ENCODE peak calls at places on chromosomes 4 and X, in four cellular contexts. Q, H, K and A are unnamed samples. For H3K79me2 and H3K27me3, the result is how much of the 10 kb centered on the place peaks cover.

GRCh38 chrX:131058136-131058868 is at the start of gene ARHGAP36:
- DNase-seq in H (no peak), K (no peak), Q (no peak), A (peak)

GRCh38 chr4:131370846-131371245 is 1778.2 kb upstream of the PCDH10 start:
- DNase-seq in H (no peak), K (no peak), Q (no peak), A (no peak)

GRCh38 chr4:29309050-29309449 is 1411.1 kb upstream of the PCDH7 start:
- DNase-seq in H (no peak), Q (no peak), K (no peak), A (no peak)

GRCh38 chr4:142598132-142598531 is 248.0 kb downstream of the INPP4B start:
- DNase-seq in K (no peak), Q (no peak), H (no peak), A (no peak)

GRCh38 chr4:1802151-1802715 is 9.1 kb downstream of the FGFR3 start:
- DNase-seq in Q (no peak), K (no peak), H (no peak), A (no peak)

GRCh38 chrX:67295924-67296323 is 247.9 kb upstream of the AR start:
- DNase-seq in K (no peak), Q (no peak), H (no peak), A (no peak)

GRCh38 chrX:56385336-56385735 is 153.2 kb downstream of the KLF8 start:
- DNase-seq in H (no peak), Q (no peak), K (no peak), A (no peak)

GRCh38 chr4:113512880-113513279 is 248.7 kb downstream of the CAMK2D start:
- DNase-seq in K (no peak), Q (no peak), H (no peak), A (no peak)

GRCh38 chr4:102253860-102254259 is 91.4 kb downstream of the SLC39A8 start:
- DNase-seq in H (no peak), Q (no peak), K (no peak), A (no peak)

GRCh38 chrX:153981771-153982533 is 9.4 kb downstream of the TMEM187 start:
- DNase-seq in K (peak), H (no peak), Q (no peak), A (no peak)

GRCh38 chrX:17685026-17685425 is 52.3 kb upstream of the SCML1 start:
- DNase-seq in Q (no peak), H (no peak), K (no peak), A (no peak)

GRCh38 chr4:71709961-71710360 is 73.9 kb downstream of the GC start:
- DNase-seq in H (no peak), Q (no peak), K (no peak), A (peak)

GRCh38 chr4:155787113-155787710 is 28.4 kb downstream of the GUCY1B1 start:
- DNase-seq in Q (peak), K (peak), H (peak), A (peak)

GRCh38 chr4:3257125-3257690 is 8.2 kb downstream of the MSANTD1 start:
- DNase-seq in H (no peak), K (no peak), Q (no peak), A (no peak)

DNA sequence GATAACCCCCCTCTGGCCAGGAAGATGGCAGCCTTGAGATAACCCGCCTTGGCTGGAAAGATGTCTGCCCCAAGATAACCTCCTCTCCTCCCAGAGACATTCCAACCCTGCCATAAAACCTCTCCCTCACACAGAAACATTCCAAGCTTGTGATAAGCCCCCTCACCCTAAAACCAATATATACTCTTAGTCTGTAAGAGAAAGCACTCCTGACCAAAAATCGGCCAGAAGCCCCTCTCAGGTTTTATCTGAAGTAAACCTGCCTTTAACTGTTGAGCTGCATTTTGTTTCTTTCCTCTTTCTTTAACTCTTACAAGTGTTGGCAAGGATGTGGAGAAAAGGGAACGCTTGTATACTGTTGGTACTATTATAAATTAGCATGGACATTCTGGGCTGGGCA is 8.5 kb downstream of the ERCC6L start:
- DNase-seq in H (no peak), K (no peak), Q (no peak), A (no peak)
- H3K79me2 ChIP-seq in H (half or more), K (under half), Q (under half), A (under half)

GRCh38 chr4:77175201-77175610 is 18.2 kb downstream of the CCNG2 start:
- DNase-seq in K (no peak), H (no peak), Q (no peak), A (peak)

GRCh38 chr4:77169496-77169895 is 12.5 kb downstream of the CCNG2 start:
- DNase-seq in Q (no peak), K (no peak), H (no peak), A (peak)

GRCh38 chr4:77174426-77174825 is 17.4 kb downstream of the CCNG2 start:
- DNase-seq in K (no peak), Q (no peak), H (no peak), A (no peak)

GRCh38 chr4:77170926-77171325 is 13.9 kb downstream of the CCNG2 start:
- DNase-seq in Q (no peak), K (no peak), H (no peak), A (no peak)

DNA sequence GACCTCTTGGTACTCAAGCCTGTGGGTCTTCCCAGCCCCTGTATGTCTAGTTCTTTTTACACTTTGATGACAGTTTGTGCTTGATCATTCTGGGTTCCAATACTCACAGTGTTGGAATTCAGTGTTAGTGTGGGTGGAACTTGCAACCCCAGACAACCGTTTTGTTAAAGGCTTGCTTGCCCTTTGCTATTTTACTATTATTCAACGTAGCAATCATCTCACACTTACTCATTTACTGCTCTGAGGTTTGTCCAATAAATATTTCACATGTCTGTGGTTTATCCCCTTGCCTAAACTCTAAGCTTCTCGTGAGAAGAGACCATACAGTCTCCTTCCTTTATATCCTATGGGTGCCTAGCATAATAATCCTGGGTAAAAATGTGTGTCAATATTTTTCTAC is 15.3 kb downstream of the CCNG2 start:
- DNase-seq in Q (no peak), H (no peak), K (no peak), A (no peak)
- H3K27me3 ChIP-seq in Q (under half), H (under half), K (under half), A (under half)

GRCh38 chrX:39950035-39950688 is 147.6 kb downstream of the BCOR start:
- DNase-seq in H (no peak), K (no peak), Q (no peak), A (no peak)
- TF ChIP-seq EZH2phosphoT487 in H (no peak), K (no peak), Q (no peak), A (no peak)

GRCh38 chr4:156957558-156957957 is 14.0 kb downstream of the PDGFC start:
- DNase-seq in K (no peak), Q (no peak), H (no peak), A (no peak)

GRCh38 chr4:156956947-156957346 is 14.7 kb downstream of the PDGFC start:
- DNase-seq in Q (no peak), H (no peak), K (no peak), A (no peak)

GRCh38 chr4:156961241-156962068 is 10.1 kb downstream of the PDGFC start:
- DNase-seq in H (no peak), Q (no peak), K (no peak), A (no peak)

GRCh38 chr4:156958276-156959074 is 13.1 kb downstream of the PDGFC start:
- DNase-seq in H (no peak), Q (no peak), K (no peak), A (no peak)

GRCh38 chr4:156959298-156959702 is 12.3 kb downstream of the PDGFC start:
- DNase-seq in Q (no peak), H (no peak), K (no peak), A (no peak)
- H3K79me2 ChIP-seq in Q (under half), H (half or more), K (under half), A (under half)

DNA sequence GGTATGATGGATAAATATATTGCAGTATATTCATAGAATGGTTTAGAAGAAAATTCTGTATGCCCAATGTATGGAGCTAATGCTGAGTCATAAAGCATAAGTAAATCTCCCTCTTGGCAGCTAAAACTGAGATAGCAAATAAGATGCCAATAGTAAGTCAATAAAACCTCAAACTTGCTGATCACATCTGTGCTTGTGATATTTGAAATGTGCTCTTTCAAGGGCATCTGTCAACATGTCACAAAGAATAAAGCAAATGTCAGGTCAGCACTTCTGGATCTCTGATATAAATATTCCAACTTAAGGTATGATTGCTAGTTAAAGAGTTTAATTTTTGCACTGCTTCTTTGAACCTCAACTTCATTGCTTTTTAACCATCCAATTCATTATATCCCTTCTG is 262.3 kb upstream of the EMCN start:
- DNase-seq in H (no peak), K (no peak), Q (no peak), A (no peak)
- H3K27me3 ChIP-seq in H (under half), K (under half), Q (under half), A (under half)

DNA sequence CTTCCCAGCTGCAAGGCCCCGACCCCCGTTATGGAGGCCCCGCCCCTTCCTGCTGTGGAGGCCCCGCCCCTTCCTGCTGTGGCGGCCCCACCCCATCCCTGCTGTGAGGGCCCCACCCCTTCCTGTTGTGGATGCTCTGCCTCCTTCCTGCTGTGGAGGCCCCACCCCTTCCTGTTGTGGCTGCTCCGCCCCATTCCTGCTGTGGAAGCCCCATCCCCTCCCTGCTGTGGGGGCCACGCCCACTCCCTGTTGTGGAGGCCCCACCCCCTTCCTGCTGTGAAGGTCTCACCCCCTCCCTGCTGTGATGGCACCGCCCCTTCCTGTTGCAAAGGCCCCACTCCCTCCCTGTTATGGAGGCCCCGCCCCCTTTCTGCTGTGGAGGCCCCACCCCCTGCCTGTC is 104.9 kb upstream of the PSAPL1 start:
- DNase-seq in K (no peak), Q (peak), H (peak), A (peak)
- TF ChIP-seq EZH2phosphoT487 in K (no peak), Q (no peak), H (no peak), A (no peak)

DNA sequence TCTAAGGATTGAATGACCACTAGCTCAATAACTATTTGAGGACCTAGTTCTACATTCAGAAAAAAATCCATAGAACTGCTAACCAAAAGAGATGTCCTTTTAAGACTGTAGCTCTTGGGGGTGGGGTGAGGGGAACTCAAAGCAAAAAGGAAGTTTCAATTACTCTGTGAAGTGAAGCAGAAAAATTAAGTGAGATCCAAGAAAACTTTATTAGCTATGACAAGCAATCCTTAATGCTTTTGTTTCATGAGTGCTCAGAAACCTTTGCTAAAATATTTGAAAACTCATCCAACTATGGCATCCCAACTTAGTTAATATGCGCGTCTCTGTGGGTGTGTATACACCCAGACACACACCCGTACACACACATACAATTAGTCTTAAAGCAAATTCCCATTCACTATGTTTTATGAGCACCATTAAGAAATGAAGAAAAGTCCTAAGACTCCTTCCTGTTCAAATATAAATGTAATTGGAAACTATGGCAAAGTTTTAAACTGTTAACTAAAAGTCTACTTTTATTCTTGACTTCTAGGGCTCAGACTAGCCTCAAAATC is 44.5 kb downstream of the GPC4 start:
- DNase-seq in H (no peak), K (no peak), Q (no peak), A (no peak)
- H3K79me2 ChIP-seq in H (under half), K (under half), Q (under half), A (half or more)